ENCODE peak calls at places on chromosomes 4 and X, in six cellular contexts. Z, O, E, W, D and N are unnamed samples.

GRCh38 chr4:16264798-16265197 is 38.5 kb upstream of the TAPT1 start:
- DNase-seq in E (no peak), Z (peak), W (peak), O (peak), D (no peak), N (peak)

GRCh38 chr4:108840426-108840975 is 77.6 kb upstream of the ETNPPL start:
- DNase-seq in E (no peak), D (no peak), Z (no peak), O (no peak), W (no peak), N (no peak)

GRCh38 chrX:154308108-154308946 is 12.7 kb downstream of the TKTL1 start:
- DNase-seq in Z (peak), E (peak), D (peak), W (peak), O (peak), N (no peak)

GRCh38 chrX:147920161-147920666 is 8.5 kb downstream of the FMR1 start:
- DNase-seq in O (no peak), Z (no peak), D (no peak), E (no peak), W (no peak), N (no peak)

GRCh38 chr4:110061101-110061500 is 137.3 kb downstream of the ELOVL6 start:
- DNase-seq in W (no peak), O (no peak), Z (no peak), E (no peak), D (no peak), N (no peak)

GRCh38 chr4:104501290-104501689 is 6.6 kb upstream of the CXXC4 start:
- DNase-seq in W (no peak), D (no peak), O (no peak), Z (no peak), E (no peak), N (no peak)

GRCh38 chr4:154593868-154594267 is 3.3 kb upstream of the FGA start:
- DNase-seq in W (no peak), Z (no peak), O (no peak), D (no peak), E (no peak), N (no peak)

GRCh38 chr4:84994280-84994679 is 27.8 kb upstream of the WDFY3 start:
- DNase-seq in W (no peak), O (no peak), E (no peak), Z (no peak), D (no peak), N (no peak)

GRCh38 chrX:77451041-77451440 is 3.9 kb downstream of the FGF16 start:
- DNase-seq in E (no peak), D (no peak), Z (peak), O (peak), W (no peak), N (no peak)

GRCh38 chr4:139184129-139184528 is 7.1 kb upstream of the ELF2 start:
- DNase-seq in W (no peak), Z (peak), D (no peak), E (no peak), O (peak), N (no peak)

GRCh38 chrX:145856181-145856580 is 38.6 kb downstream of the SLITRK2 start:
- DNase-seq in W (no peak), D (no peak), Z (no peak), E (no peak), O (no peak), N (no peak)

GRCh38 chrX:28189011-28189410 is 207.8 kb upstream of the DCAF8L1 start:
- DNase-seq in E (no peak), O (peak), D (no peak), Z (no peak), W (no peak), N (no peak)

GRCh38 chr4:10083861-10084641 is 32.5 kb downstream of the WDR1 start:
- DNase-seq in D (no peak), Z (no peak), O (no peak), W (no peak), E (no peak), N (no peak)

GRCh38 chrX:21738950-21739287 is 19.0 kb downstream of the SMPX start:
- DNase-seq in E (no peak), W (no peak), O (no peak), Z (no peak), D (no peak), N (no peak)

GRCh38 chrX:153763989-153764755 is at the start of gene PLXNB3:
- DNase-seq in Z (peak), W (peak), O (peak), E (peak), D (peak), N (peak)

GRCh38 chr4:16914208-16914607 is 15.8 kb upstream of the LDB2 start:
- DNase-seq in O (peak), E (no peak), Z (peak), W (no peak), D (no peak), N (no peak)

GRCh38 chr4:122588453-122589238 is 32.2 kb downstream of the IL21 start:
- DNase-seq in D (no peak), E (no peak), O (peak), Z (peak), W (no peak), N (peak)

GRCh38 chrX:310621-311155 is 7.9 kb downstream of the GTPBP6 start:
- DNase-seq in D (peak), E (peak), O (no peak), Z (no peak), W (no peak), N (no peak)

GRCh38 chrX:78199851-78200250 is 60.4 kb upstream of the TAF9B start:
- DNase-seq in O (peak), D (no peak), Z (no peak), W (no peak), E (no peak), N (no peak)

GRCh38 chr4:15690020-15690809 is 8.6 kb downstream of the FAM200B start:
- DNase-seq in O (peak), D (no peak), E (no peak), W (no peak), Z (peak), N (no peak)

GRCh38 chrX:50988649-50989048 is 78.1 kb downstream of the BMP15 start:
- DNase-seq in E (no peak), O (peak), W (peak), Z (peak), D (no peak), N (peak)

GRCh38 chrX:110795645-110796510 is at the start of gene CHRDL1:
- DNase-seq in W (peak), E (peak), Z (no peak), D (peak), O (peak), N (no peak)

GRCh38 chrX:13219990-13220764 is 99.7 kb downstream of the ATXN3L start:
- DNase-seq in O (no peak), W (no peak), E (no peak), Z (no peak), D (no peak), N (no peak)

GRCh38 chr4:26051278-26051677 is 137.3 kb downstream of the SMIM20 start:
- DNase-seq in Z (no peak), D (no peak), E (no peak), O (peak), W (no peak), N (no peak)

GRCh38 chrX:21802054-21802660 is 37.3 kb upstream of the MBTPS2 start:
- DNase-seq in O (no peak), D (no peak), W (no peak), E (no peak), Z (no peak), N (no peak)

GRCh38 chr4:24831637-24832036 is 36.3 kb downstream of the SOD3 start:
- DNase-seq in O (no peak), Z (no peak), E (no peak), W (no peak), D (no peak), N (no peak)

GRCh38 chrX:120561634-120562568 is 1.1 kb upstream of the CUL4B start:
- DNase-seq in Z (no peak), O (no peak), D (no peak), W (no peak), E (no peak), N (no peak)

GRCh38 chrX:150036181-150036580 is 97.9 kb upstream of the EOLA2 start:
- DNase-seq in D (peak), W (no peak), O (peak), E (no peak), Z (peak), N (peak)

GRCh38 chr4:102342404-102343074 is 2.7 kb downstream of the SLC39A8 start:
- DNase-seq in O (no peak), E (no peak), Z (no peak), W (no peak), D (peak), N (no peak)

GRCh38 chr4:150385606-150386005 is 196.3 kb upstream of the MAB21L2 start:
- DNase-seq in O (peak), W (peak), D (no peak), E (no peak), Z (peak), N (peak)

GRCh38 chr4:52939739-52940138 is 77.6 kb downstream of the RASL11B start:
- DNase-seq in W (no peak), E (no peak), O (no peak), Z (no peak), D (no peak), N (no peak)

DNA sequence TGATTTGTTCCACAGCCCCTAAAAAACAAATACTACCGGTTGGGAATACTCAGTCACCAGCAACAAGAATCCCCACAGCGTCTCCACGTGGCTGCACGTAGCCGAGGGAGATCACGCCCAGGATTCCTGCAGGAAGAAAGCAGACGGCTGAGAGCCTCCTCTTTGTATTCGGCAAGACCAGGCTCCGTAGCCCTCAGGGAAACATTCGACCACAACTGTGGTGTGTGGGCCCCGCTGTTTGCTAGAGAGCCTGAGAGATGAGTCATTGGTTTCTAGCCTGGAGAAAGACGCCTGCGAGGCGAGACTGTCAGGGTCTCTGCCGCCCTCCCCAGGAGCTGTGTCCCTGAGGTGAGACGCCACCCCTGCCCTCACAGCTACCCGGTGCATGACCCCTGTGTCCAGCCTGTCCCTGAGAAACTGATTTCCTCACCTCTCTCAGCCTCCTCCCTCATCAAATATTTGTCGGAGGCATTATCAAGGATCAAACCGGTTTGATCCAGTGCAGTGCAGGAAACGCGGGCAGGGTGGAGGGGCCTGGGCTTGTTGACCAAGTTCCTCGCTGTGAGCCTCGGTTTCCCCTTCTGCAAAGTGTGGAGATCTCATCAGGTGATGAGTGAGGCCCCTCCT is 4.7 kb upstream of the S100P start:
- DNase-seq in O (peak), E (peak), Z (peak), W (peak), D (no peak), N (peak)
- TF ChIP-seq CTCF in O (no peak), E (no peak), Z (peak), W (no peak), D (no peak), N (peak)

DNA sequence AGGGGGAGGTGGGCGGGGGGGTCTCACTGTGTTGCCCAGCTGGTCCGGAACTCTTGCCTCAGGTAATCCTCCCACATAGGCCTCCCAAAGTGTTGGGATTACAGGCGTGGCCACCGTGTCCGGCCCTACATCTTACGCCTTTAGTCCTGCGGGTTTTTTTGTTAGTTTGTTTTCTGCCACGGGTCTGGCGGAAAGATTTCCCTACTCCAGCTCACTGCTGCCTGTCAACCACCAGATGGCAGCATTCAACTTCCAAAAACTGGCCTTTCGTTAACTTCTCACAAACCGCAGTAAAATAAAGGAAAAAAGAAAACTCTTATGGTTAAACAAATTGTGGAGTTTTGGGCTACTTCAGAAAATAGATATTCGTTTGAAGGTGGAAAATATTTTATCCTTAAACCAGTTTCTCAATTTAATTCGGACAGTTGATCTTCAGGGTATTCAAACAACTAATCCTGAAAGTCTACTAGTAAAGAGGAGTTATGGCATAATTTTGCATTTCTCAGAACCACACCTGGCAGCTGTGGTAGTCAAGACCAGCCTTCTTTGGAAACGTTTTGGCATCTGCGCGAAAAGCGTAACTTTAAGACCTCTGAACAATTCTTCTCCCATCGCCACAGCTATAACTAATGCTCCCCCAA is 41.1 kb downstream of the LUZP4 start:
- DNase-seq in Z (peak), E (no peak), W (no peak), D (peak), O (peak), N (no peak)
- TF ChIP-seq CTCF in Z (peak), E (no peak), W (peak), D (peak), O (peak), N (peak)

GRCh38 chr4:74970577-74970976 is 37.7 kb downstream of the PARM1 start:
- DNase-seq in E (no peak), W (no peak), O (no peak), D (no peak), Z (no peak), N (no peak)

GRCh38 chr4:74964311-74964710 is 31.4 kb downstream of the PARM1 start:
- DNase-seq in D (no peak), W (no peak), O (no peak), E (no peak), Z (no peak), N (no peak)

GRCh38 chr4:74969507-74970474 is 36.9 kb downstream of the PARM1 start:
- DNase-seq in D (peak), E (no peak), Z (no peak), O (no peak), W (no peak), N (no peak)

GRCh38 chr4:74968456-74969164 is 35.7 kb downstream of the PARM1 start:
- DNase-seq in Z (no peak), W (no peak), O (no peak), D (no peak), E (no peak), N (no peak)

GRCh38 chr4:74967324-74967723 is 34.4 kb downstream of the PARM1 start:
- DNase-seq in O (no peak), W (no peak), D (no peak), E (no peak), Z (no peak), N (no peak)
- TF ChIP-seq CTCF in O (no peak), W (no peak), D (no peak), E (no peak), Z (no peak), N (no peak)

DNA sequence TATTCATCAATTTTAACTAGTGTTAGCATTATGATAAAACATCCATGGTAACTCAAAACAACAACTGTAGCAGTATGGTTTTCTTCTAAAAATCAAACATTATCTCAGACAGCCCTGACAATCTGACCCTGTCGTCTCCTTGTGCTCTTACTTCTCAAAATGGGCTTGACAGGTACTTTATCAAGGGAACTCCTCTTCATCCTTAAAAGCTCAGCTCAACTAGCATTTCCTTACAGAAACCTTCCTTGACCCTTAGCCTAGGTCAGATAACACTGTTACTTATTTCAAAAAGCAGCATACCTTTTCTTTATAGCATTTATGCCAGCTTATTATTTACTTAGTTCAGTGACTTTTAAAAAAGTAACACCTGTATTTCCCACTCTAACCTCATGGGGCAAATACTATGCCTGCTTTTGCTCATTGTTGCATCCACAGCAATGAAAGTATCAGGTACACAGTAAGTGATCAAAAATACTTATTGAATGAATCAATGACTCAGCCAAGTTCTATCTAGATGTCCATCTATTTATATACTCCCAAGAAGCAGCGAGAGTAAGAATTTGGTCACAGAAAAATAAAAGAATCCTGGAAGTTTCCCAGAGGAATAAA is 41.9 kb downstream of the ADAMTS3 start:
- DNase-seq in Z (no peak), O (no peak), E (no peak), W (no peak), D (no peak), N (no peak)
- TF ChIP-seq CTCF in Z (peak), O (no peak), E (no peak), W (no peak), D (no peak), N (no peak)

GRCh38 chr4:20423420-20423819 is 171.7 kb downstream of the SLIT2 start:
- DNase-seq in D (no peak), W (no peak), E (no peak), Z (no peak), O (no peak), N (no peak)

GRCh38 chr4:20418865-20419451 is 167.3 kb downstream of the SLIT2 start:
- DNase-seq in O (peak), Z (peak), E (no peak), D (no peak), W (no peak), N (peak)

GRCh38 chr4:20421586-20421985 is 169.9 kb downstream of the SLIT2 start:
- DNase-seq in E (no peak), O (peak), W (no peak), Z (no peak), D (no peak), N (no peak)

GRCh38 chr4:20420916-20421315 is 169.2 kb downstream of the SLIT2 start:
- DNase-seq in Z (no peak), O (no peak), W (no peak), E (no peak), D (no peak), N (no peak)

GRCh38 chr4:20422398-20422797 is 170.7 kb downstream of the SLIT2 start:
- DNase-seq in D (peak), Z (peak), W (no peak), E (no peak), O (peak), N (no peak)
- TF ChIP-seq CTCF in D (peak), Z (peak), W (peak), E (no peak), O (no peak), N (peak)

DNA sequence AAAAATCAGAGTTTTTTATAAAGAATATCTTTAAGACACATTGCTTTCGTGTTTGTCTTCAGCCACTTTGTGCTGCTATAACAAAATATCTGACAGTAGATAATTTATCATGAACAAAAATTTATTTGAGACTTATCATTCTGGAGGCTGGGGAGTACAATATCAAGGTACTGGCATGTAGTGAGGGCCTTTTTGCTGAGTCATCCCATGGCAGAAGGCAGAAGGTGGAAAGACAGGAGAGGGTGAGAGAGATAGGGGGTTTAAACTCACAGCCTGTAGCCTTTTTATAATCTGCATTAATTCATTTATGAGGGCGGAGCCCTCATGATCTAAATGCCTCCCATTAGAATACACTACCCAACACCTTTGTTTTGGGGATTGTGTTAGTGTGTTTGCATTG is 431.2 kb upstream of the FAM47C start:
- DNase-seq in E (no peak), D (no peak), O (no peak), Z (no peak), W (no peak), N (no peak)
- TF ChIP-seq CTCF in E (no peak), D (no peak), O (no peak), Z (no peak), W (no peak), N (no peak)

GRCh38 chrX:109448539-109448938 is 33.3 kb downstream of the GUCY2F start:
- DNase-seq in E (no peak), D (no peak), W (no peak), O (peak), Z (no peak), N (no peak)
- TF ChIP-seq CTCF in E (no peak), D (no peak), W (no peak), O (no peak), Z (no peak), N (no peak)

GRCh38 chr4:147846318-147847135 is 114.6 kb downstream of the ARHGAP10 start:
- DNase-seq in E (no peak), W (no peak), Z (no peak), O (no peak), D (no peak), N (no peak)

GRCh38 chr4:147839651-147840050 is 107.8 kb downstream of the ARHGAP10 start:
- DNase-seq in W (no peak), Z (no peak), O (no peak), D (no peak), E (no peak), N (no peak)

GRCh38 chr4:147840846-147841732 is 109.2 kb downstream of the ARHGAP10 start:
- DNase-seq in E (no peak), O (no peak), W (no peak), D (no peak), Z (no peak), N (no peak)

GRCh38 chr4:147842573-147842972 is 110.7 kb downstream of the ARHGAP10 start:
- DNase-seq in O (peak), D (no peak), W (no peak), E (no peak), Z (no peak), N (no peak)

GRCh38 chr4:147843162-147843561 is 111.3 kb downstream of the ARHGAP10 start:
- DNase-seq in W (no peak), E (no peak), Z (no peak), D (no peak), O (no peak), N (no peak)
- TF ChIP-seq CTCF in W (no peak), E (no peak), Z (peak), D (no peak), O (no peak), N (no peak)